ENCODE peak calls at places on chromosome 7, in four cellular contexts. One of them, this sample, is unnamed.

GRCh38 chr7:82163586-82163985 is 280.0 kb downstream of the CACNA2D1 start:
- DNase-seq in sigmoid colon: no peak
- DNase-seq in testis: no peak
- DNase-seq in prostate gland: no peak
- DNase-seq in this sample: no peak

GRCh38 chr7:141328290-141328689 is 222.9 kb upstream of the AGK start:
- DNase-seq in testis: no peak
- DNase-seq in sigmoid colon: no peak
- DNase-seq in prostate gland: no peak
- DNase-seq in this sample: no peak

GRCh38 chr7:146116452-146117219 is at the start of gene CNTNAP2:
- DNase-seq in prostate gland: peak; percentile 5
- DNase-seq in testis: peak; percentile 16
- DNase-seq in sigmoid colon: no peak
- DNase-seq in this sample: no peak

GRCh38 chr7:131431289-131431688 is 103.6 kb downstream of the MKLN1 start:
- DNase-seq in sigmoid colon: no peak
- DNase-seq in prostate gland: peak; percentile 88
- DNase-seq in testis: peak; percentile 36
- DNase-seq in this sample: no peak

GRCh38 chr7:106305732-106306131 is 20.9 kb upstream of the NAMPT start:
- DNase-seq in sigmoid colon: no peak
- DNase-seq in testis: no peak
- DNase-seq in prostate gland: no peak
- DNase-seq in this sample: no peak

GRCh38 chr7:73978681-73979563 is 49.1 kb upstream of the ELN start:
- DNase-seq in prostate gland: no peak
- DNase-seq in sigmoid colon: peak; percentile 64
- DNase-seq in testis: no peak
- DNase-seq in this sample: peak; percentile 72

GRCh38 chr7:32070406-32071360 is at the start of gene PDE1C:
- DNase-seq in prostate gland: no peak
- DNase-seq in testis: no peak
- DNase-seq in sigmoid colon: no peak
- DNase-seq in this sample: no peak

GRCh38 chr7:30147785-30148184 is 13.0 kb downstream of the MTURN start:
- DNase-seq in sigmoid colon: no peak
- DNase-seq in prostate gland: no peak
- DNase-seq in testis: no peak
- DNase-seq in this sample: no peak

GRCh38 chr7:29639386-29639785 is 75.8 kb downstream of the PRR15 start:
- DNase-seq in prostate gland: no peak
- DNase-seq in sigmoid colon: no peak
- DNase-seq in testis: no peak
- DNase-seq in this sample: no peak

GRCh38 chr7:91609525-91609924 is 271.0 kb downstream of the MTERF1 start:
- DNase-seq in prostate gland: no peak
- DNase-seq in sigmoid colon: no peak
- DNase-seq in testis: no peak
- DNase-seq in this sample: no peak

GRCh38 chr7:100091411-100092181 is 2.8 kb downstream of the COPS6 start:
- DNase-seq in sigmoid colon: no peak
- DNase-seq in testis: no peak
- DNase-seq in prostate gland: no peak
- DNase-seq in this sample: peak; percentile 52

GRCh38 chr7:66517212-66517909 is 111.3 kb upstream of the KCTD7 start:
- DNase-seq in sigmoid colon: no peak
- DNase-seq in testis: no peak
- DNase-seq in prostate gland: no peak
- DNase-seq in this sample: no peak

GRCh38 chr7:69994218-69994617 is 395.9 kb downstream of the AUTS2 start:
- DNase-seq in testis: no peak
- DNase-seq in prostate gland: no peak
- DNase-seq in sigmoid colon: no peak
- DNase-seq in this sample: no peak

GRCh38 chr7:117012284-117013174 is 59.2 kb downstream of the ST7 start:
- DNase-seq in testis: no peak
- DNase-seq in prostate gland: no peak
- DNase-seq in sigmoid colon: no peak
- DNase-seq in this sample: peak; percentile 74

GRCh38 chr7:79820387-79820786 is 314.2 kb upstream of the GNAI1 start:
- DNase-seq in testis: peak; percentile 79
- DNase-seq in sigmoid colon: peak; percentile 60
- DNase-seq in prostate gland: no peak
- DNase-seq in this sample: no peak

GRCh38 chr7:155388561-155388960 is 69.4 kb upstream of the EN2 start:
- DNase-seq in testis: no peak
- DNase-seq in prostate gland: no peak
- DNase-seq in sigmoid colon: no peak
- DNase-seq in this sample: no peak

GRCh38 chr7:28481131-28481926 is 69.0 kb downstream of the CREB5 start:
- DNase-seq in sigmoid colon: no peak
- DNase-seq in testis: no peak
- DNase-seq in prostate gland: no peak
- DNase-seq in this sample: no peak

GRCh38 chr7:17822557-17823173 is 117.6 kb downstream of the SNX13 start:
- DNase-seq in sigmoid colon: no peak
- DNase-seq in testis: no peak
- DNase-seq in prostate gland: no peak
- DNase-seq in this sample: no peak

GRCh38 chr7:105719395-105719794 is 138.1 kb upstream of the EFCAB10 start:
- DNase-seq in prostate gland: no peak
- DNase-seq in sigmoid colon: no peak
- DNase-seq in testis: no peak
- DNase-seq in this sample: no peak

GRCh38 chr7:14807498-14807897 is 95.1 kb downstream of the DGKB start:
- DNase-seq in prostate gland: no peak
- DNase-seq in testis: no peak
- DNase-seq in sigmoid colon: no peak
- DNase-seq in this sample: no peak

GRCh38 chr7:84895563-84895962 is 291.3 kb downstream of the SEMA3D start:
- DNase-seq in prostate gland: no peak
- DNase-seq in testis: no peak
- DNase-seq in sigmoid colon: no peak
- DNase-seq in this sample: no peak

GRCh38 chr7:79317728-79318127 is 135.7 kb downstream of the MAGI2 start:
- DNase-seq in sigmoid colon: no peak
- DNase-seq in testis: no peak
- DNase-seq in prostate gland: no peak
- DNase-seq in this sample: peak; percentile 38

GRCh38 chr7:142669074-142669654 is 80.1 kb upstream of the PRSS1 start:
- DNase-seq in prostate gland: no peak
- DNase-seq in sigmoid colon: no peak
- DNase-seq in testis: no peak
- DNase-seq in this sample: peak; percentile 40

GRCh38 chr7:111483078-111483477 is 79.2 kb downstream of the IMMP2L start:
- DNase-seq in testis: no peak
- DNase-seq in prostate gland: no peak
- DNase-seq in sigmoid colon: no peak
- DNase-seq in this sample: no peak

GRCh38 chr7:130903358-130903974 is 169.5 kb upstream of the KLF14 start:
- DNase-seq in prostate gland: no peak
- DNase-seq in sigmoid colon: no peak
- DNase-seq in testis: no peak
- DNase-seq in this sample: peak; percentile 9

GRCh38 chr7:131829911-131830310 is 273.5 kb upstream of the PODXL start:
- DNase-seq in sigmoid colon: no peak
- DNase-seq in testis: peak; percentile 42
- DNase-seq in prostate gland: no peak
- DNase-seq in this sample: no peak

GRCh38 chr7:21959387-21959776 is 13.7 kb upstream of the CDCA7L start:
- DNase-seq in prostate gland: no peak
- DNase-seq in sigmoid colon: no peak
- DNase-seq in testis: no peak
- DNase-seq in this sample: no peak

GRCh38 chr7:77543910-77544309 is 6.8 kb downstream of the PTPN12 start:
- DNase-seq in testis: no peak
- DNase-seq in sigmoid colon: no peak
- DNase-seq in prostate gland: no peak
- DNase-seq in this sample: no peak

GRCh38 chr7:142263598-142264380 is 5.9 kb upstream of the PRSS58 start:
- DNase-seq in sigmoid colon: no peak
- DNase-seq in testis: no peak
- DNase-seq in prostate gland: no peak
- DNase-seq in this sample: no peak

GRCh38 chr7:44768663-44769361 is 20.2 kb downstream of the ZMIZ2 start:
- DNase-seq in prostate gland: no peak
- DNase-seq in sigmoid colon: no peak
- DNase-seq in testis: no peak
- DNase-seq in this sample: no peak

GRCh38 chr7:131933890-131934289 is 377.5 kb upstream of the PODXL start:
- DNase-seq in sigmoid colon: no peak
- DNase-seq in prostate gland: no peak
- DNase-seq in testis: no peak
- DNase-seq in this sample: no peak

GRCh38 chr7:45898241-45898640 is 10.0 kb downstream of the IGFBP1 start:
- DNase-seq in sigmoid colon: no peak
- DNase-seq in prostate gland: no peak
- DNase-seq in testis: no peak
- DNase-seq in this sample: no peak

GRCh38 chr7:26368542-26368941 is 76.9 kb downstream of the SNX10 start:
- DNase-seq in sigmoid colon: no peak
- DNase-seq in testis: no peak
- DNase-seq in prostate gland: no peak
- DNase-seq in this sample: no peak

GRCh38 chr7:16599860-16600259 is 45.7 kb downstream of the ANKMY2 start:
- DNase-seq in sigmoid colon: no peak
- DNase-seq in prostate gland: no peak
- DNase-seq in testis: no peak
- DNase-seq in this sample: no peak

GRCh38 chr7:91357379-91357778 is 93.1 kb downstream of the FZD1 start:
- DNase-seq in sigmoid colon: no peak
- DNase-seq in prostate gland: no peak
- DNase-seq in testis: no peak
- DNase-seq in this sample: no peak

GRCh38 chr7:102874166-102874829 is 38.5 kb upstream of the LRRC17 start:
- DNase-seq in testis: no peak
- DNase-seq in sigmoid colon: no peak
- DNase-seq in prostate gland: no peak
- DNase-seq in this sample: no peak

GRCh38 chr7:133545613-133546012 is 292.7 kb downstream of the EXOC4 start:
- DNase-seq in testis: no peak
- DNase-seq in sigmoid colon: no peak
- DNase-seq in prostate gland: no peak
- DNase-seq in this sample: no peak

GRCh38 chr7:2651847-2652735 is 20.3 kb downstream of the TTYH3 start:
- DNase-seq in sigmoid colon: no peak
- DNase-seq in testis: no peak
- DNase-seq in prostate gland: no peak
- DNase-seq in this sample: no peak
- TF ChIP-seq POLR2A in sigmoid colon: no peak
- TF ChIP-seq POLR2A in testis: no peak
- TF ChIP-seq POLR2A in prostate gland: no peak
- TF ChIP-seq POLR2A in this sample: no peak

DNA sequence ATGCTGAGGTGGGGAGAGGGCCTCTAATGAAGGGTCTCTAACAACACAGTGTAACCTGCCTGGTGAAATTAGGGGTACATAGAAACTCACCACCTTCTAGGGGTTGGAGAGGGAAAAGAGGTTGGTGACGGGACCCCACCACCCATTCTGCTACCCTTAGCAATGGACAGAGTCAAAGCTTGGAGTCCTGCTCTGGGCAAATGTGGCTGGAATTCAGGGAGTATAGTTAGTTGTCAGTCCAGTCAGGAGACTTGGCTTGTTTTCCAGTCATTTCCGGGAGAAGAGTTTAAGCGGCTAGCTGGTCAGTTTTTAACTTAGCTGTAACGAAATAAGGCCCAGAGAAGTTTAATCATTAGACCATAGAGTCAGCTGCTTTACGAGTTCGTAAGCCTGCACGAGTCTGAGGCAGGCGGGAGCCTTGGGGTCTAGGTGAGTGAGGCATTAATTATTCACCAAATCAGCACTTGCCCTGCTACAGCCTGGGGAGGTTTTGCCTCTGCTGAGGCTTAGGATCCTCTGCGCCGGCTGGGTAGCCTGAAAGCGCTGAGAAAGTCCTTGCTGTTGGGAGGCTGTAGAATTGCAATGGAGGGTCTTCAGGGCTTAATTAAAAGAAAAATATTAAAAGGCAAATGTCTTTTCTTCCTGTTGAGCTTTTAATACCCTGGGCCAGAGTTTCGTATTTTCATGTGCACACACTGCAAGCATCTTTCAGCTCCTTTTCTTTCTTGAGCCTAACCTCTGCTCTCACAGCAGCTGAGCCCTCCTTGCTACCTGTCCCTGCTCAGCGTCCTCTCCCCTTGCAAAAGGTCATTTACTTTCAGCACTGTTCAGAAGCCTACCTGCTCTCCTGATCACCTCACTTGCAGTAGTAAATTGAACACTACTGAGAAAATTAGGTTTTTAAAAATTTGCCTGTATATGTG is 1.5 kb upstream of the LAMB1 start:
- DNase-seq in sigmoid colon: peak; percentile 65
- DNase-seq in prostate gland: no peak
- DNase-seq in testis: no peak
- DNase-seq in this sample: no peak
- TF ChIP-seq POLR2A in sigmoid colon: no peak
- TF ChIP-seq POLR2A in prostate gland: no peak
- TF ChIP-seq POLR2A in testis: no peak
- TF ChIP-seq POLR2A in this sample: no peak

DNA sequence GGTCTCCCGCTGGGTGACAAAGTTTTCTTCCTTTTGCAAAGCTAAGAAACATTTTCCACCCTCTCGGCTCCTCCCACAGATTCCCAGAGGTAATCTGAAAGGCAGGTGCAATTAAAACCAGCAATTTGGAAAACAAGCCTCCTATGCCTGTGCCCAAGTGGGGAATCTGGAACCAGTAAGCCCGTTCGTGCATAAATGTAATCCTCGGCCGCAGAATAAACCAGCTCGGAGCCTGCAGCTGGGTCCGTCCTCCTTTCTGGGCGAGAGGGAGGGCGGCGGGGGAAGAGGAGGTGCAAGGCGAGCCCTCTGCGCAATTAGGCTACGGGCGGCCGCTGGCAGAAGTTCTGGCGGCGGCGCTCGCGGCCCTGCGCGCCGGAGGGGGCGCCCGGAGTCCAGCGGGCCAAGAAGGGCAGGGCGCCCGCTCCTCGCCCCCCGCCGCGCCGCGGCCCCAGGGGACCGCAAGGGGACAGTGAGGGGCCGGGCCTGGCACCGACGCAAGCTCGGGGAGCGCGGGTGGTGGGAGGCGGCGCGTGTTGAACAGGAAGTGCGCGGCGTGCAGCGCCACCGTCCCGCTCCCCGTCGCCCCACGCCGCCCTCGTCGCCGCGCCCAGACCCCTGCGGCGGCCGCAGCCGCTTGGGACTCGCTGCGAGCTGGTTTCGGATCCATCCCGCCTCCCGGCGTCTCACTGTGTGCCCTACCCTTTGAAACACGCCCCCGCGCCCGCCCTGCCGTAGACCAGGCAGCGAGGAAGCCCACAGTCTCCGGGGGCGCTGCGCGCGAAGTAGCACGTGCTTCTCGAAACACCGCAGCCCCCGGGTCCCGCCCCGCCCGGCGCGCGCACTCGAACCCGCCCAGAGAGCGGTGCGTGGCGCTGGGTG is at the start of gene PRKAG2:
- DNase-seq in sigmoid colon: peak; percentile 89
- DNase-seq in testis: peak; percentile 62
- DNase-seq in prostate gland: peak; percentile 73
- DNase-seq in this sample: peak; percentile 28
- TF ChIP-seq POLR2A in sigmoid colon: no peak
- TF ChIP-seq POLR2A in testis: no peak
- TF ChIP-seq POLR2A in prostate gland: peak; percentile 39
- TF ChIP-seq POLR2A in this sample: no peak

GRCh38 chr7:33108931-33109757 is at the start of gene RP9:
- DNase-seq in prostate gland: peak; percentile 44
- DNase-seq in sigmoid colon: peak; percentile 77
- DNase-seq in testis: peak; percentile 73
- DNase-seq in this sample: peak; percentile 81
- TF ChIP-seq POLR2A in prostate gland: no peak
- TF ChIP-seq POLR2A in sigmoid colon: no peak
- TF ChIP-seq POLR2A in testis: no peak
- TF ChIP-seq POLR2A in this sample: peak; percentile 52

This sample was measured in erythroblast.